ENCODE peak calls at places on chromosomes 13 and 19, in four cellular contexts. Z is HepG2, J is SK-N-SH, F is K562. I is an unnamed sample.
A peak's percentile ranks its signal among the peaks of the same experiment; 100 is the strongest.

GRCh38 chr13:100330662-100331061 is 241.8 kb downstream of the PCCA start:
- DNase-seq in Z (no peak), J (no peak), F (no peak), I (no peak)

GRCh38 chr19:4013886-4014540 is 6.5 kb downstream of the PIAS4 start:
- DNase-seq in J (peak; percentile 38), F (no peak), Z (no peak), I (no peak)

GRCh38 chr19:5148794-5149190 is 179.9 kb downstream of the KDM4B start:
- DNase-seq in J (no peak), Z (no peak), F (no peak), I (no peak)

GRCh38 chr13:34044660-34045080 is 226.7 kb downstream of the RFC3 start:
- DNase-seq in Z (no peak), F (no peak), J (no peak), I (no peak)

GRCh38 chr13:49315036-49315565 is 67.4 kb downstream of the CDADC1 start:
- DNase-seq in Z (no peak), J (no peak), F (no peak), I (no peak)

GRCh38 chr19:28619842-28620429 is 593.0 kb downstream of the UQCRFS1 start:
- DNase-seq in Z (no peak), J (no peak), F (no peak), I (no peak)

GRCh38 chr19:10086032-10086903 is at the start of gene SHFL:
- DNase-seq in Z (peak; percentile 40), J (peak; percentile 95), F (peak; percentile 89), I (no peak)

GRCh38 chr19:33293255-33294057 is 8.9 kb downstream of the CEBPA start:
- DNase-seq in Z (peak; percentile 93), J (no peak), F (peak; percentile 50), I (no peak)

DNA sequence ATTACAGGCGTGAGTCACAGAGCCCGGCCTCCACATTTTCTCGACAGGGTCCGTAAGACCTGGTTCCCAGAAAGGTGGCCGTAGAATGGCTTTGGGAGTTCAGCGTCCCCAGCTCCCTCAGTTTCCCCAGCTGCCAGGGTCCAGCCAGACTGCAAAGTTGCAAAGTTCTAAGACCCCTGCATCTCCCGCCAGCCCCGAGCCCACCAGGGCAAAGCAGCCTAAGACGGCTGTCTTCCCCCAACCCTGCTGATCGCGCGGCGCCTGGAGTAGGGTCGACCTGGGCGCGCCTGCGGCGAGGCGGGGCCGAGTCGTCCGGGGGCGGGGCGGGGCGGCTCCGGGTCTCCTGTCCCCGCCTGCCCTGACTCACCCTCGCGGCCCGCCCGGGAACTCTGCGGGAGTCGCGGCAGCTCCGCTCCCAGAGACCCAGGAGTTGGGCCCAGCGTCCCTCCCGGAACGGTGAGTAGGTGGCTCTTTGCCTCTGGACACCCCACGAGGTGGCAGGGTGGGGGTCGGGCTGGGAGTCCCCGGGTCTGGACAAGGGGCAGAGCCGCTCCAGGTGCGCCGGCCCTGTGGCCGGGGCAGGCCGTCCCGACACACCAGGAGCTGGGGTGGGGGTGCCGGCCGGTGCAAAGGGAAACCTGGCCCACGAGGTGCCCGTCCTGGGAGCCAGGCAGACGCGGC is at the start of gene LRRC8E:
- DNase-seq in J (peak; percentile 24), F (peak; percentile 90), Z (peak; percentile 59), I (no peak)
- TF ChIP-seq NFIC in J (no peak), F (no peak), Z (no peak), I (no peak)

GRCh38 chr13:99037756-99038155 is 59.9 kb upstream of the DOCK9 start:
- DNase-seq in Z (no peak), F (no peak), J (no peak), I (no peak)

GRCh38 chr13:99035715-99036114 is 57.9 kb upstream of the DOCK9 start:
- DNase-seq in J (no peak), F (no peak), Z (no peak), I (no peak)

GRCh38 chr13:99031725-99032298 is 53.9 kb upstream of the DOCK9 start:
- DNase-seq in F (no peak), Z (no peak), J (no peak), I (no peak)

GRCh38 chr13:99033814-99034213 is 56.0 kb upstream of the DOCK9 start:
- DNase-seq in J (peak; percentile 34), F (no peak), Z (peak; percentile 21), I (no peak)

DNA sequence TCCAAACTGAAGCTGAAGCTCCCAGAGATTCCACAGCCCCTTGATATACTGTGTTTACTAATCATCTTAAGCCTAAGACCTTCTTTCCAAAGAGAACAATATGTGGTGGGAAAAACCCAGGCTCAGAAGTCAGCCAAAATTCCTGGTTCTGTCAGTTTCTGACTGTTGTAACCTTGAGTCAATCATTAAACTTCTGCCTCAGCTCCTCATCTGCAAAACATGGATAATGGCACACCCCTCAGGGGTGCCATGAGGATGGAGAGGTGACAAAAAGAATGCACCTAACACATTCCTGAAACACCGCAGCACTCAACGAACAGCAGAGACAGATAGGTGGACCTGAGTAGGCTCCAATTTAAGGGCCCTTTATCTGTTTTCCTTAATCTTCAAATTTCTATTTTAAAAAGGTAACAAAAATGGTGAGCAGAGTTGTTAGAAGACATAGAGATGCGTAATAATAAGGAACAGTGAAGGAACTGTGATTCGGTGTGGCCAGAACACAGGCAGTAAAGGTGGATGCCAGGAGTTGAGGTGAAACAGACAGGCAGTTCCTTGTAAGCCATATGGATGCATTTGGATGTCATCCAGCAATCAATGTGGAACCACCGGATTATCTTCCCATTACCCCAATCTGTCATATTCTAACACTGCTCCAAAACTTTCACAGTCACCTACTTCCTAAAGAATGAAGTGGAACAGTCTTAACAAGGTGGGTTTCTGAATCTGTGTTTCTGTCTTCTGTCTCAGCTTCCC is 56.6 kb upstream of the DOCK9 start:
- DNase-seq in Z (no peak), J (no peak), F (no peak), I (no peak)
- TF ChIP-seq NFIC in Z (no peak), J (no peak), F (no peak), I (no peak)

GRCh38 chr13:93603043-93603442 is 376.4 kb downstream of the GPC6 start:
- DNase-seq in Z (no peak), J (no peak), F (no peak), I (no peak)
- TF ChIP-seq NFIC in Z (no peak), J (no peak), F (no peak), I (no peak)

GRCh38 chr19:47176627-47177090 is 46.0 kb downstream of the SAE1 start:
- DNase-seq in F (no peak), J (no peak), Z (no peak), I (no peak)
- TF ChIP-seq NFIC in F (no peak), J (no peak), Z (no peak), I (no peak)